ENCODE peak calls at places on chromosomes 16 and 17, in four cellular contexts. One of them, this sample, is unnamed.

GRCh38 chr16:1524366-1524765 is 9.1 kb upstream of the TMEM204 start:
- DNase-seq in A549: no peak
- DNase-seq in pancreas: no peak
- DNase-seq in fibroblast of lung: no peak
- DNase-seq in this sample: no peak

GRCh38 chr17:82839617-82840292 is at the start of gene ZNF750:
- DNase-seq in fibroblast of lung: no peak
- DNase-seq in pancreas: no peak
- DNase-seq in A549: no peak
- DNase-seq in this sample: no peak

GRCh38 chr17:27927781-27928180 is 34.6 kb upstream of the LYRM9 start:
- DNase-seq in fibroblast of lung: no peak
- DNase-seq in pancreas: no peak
- DNase-seq in A549: no peak
- DNase-seq in this sample: no peak

GRCh38 chr17:7383742-7384488 is 3.0 kb downstream of the TNK1 start:
- DNase-seq in pancreas: no peak
- DNase-seq in fibroblast of lung: peak; percentile 46
- DNase-seq in A549: no peak
- DNase-seq in this sample: peak; percentile 43

GRCh38 chr17:179721-180379 is 1.6 kb downstream of the DOC2B start:
- DNase-seq in pancreas: no peak
- DNase-seq in A549: no peak
- DNase-seq in fibroblast of lung: no peak
- DNase-seq in this sample: no peak

GRCh38 chr17:81498953-81499600 is 13.5 kb downstream of the ACTG1 start:
- DNase-seq in fibroblast of lung: no peak
- DNase-seq in pancreas: no peak
- DNase-seq in A549: no peak
- DNase-seq in this sample: no peak

GRCh38 chr16:4852221-4852872 is 5.1 kb downstream of the UBN1 start:
- DNase-seq in fibroblast of lung: peak; percentile 38
- DNase-seq in A549: peak; percentile 27
- DNase-seq in pancreas: no peak
- DNase-seq in this sample: no peak

GRCh38 chr16:85286066-85286712 is 173.9 kb upstream of the CIBAR2 start:
- DNase-seq in pancreas: no peak
- DNase-seq in fibroblast of lung: peak; percentile 86
- DNase-seq in A549: no peak
- DNase-seq in this sample: peak; percentile 86

GRCh38 chr16:46853713-46854443 is 22.9 kb upstream of the C16orf87 start:
- DNase-seq in fibroblast of lung: peak; percentile 48
- DNase-seq in A549: peak; percentile 74
- DNase-seq in pancreas: peak; percentile 72
- DNase-seq in this sample: peak; percentile 88

GRCh38 chr17:59406808-59407381 is 75.4 kb downstream of the YPEL2 start:
- DNase-seq in fibroblast of lung: peak; percentile 76
- DNase-seq in pancreas: peak; percentile 27
- DNase-seq in A549: peak; percentile 56
- DNase-seq in this sample: no peak

GRCh38 chr17:40541873-40542561 is 23.3 kb downstream of the CCR7 start:
- DNase-seq in A549: no peak
- DNase-seq in pancreas: no peak
- DNase-seq in fibroblast of lung: peak; percentile 34
- DNase-seq in this sample: no peak

GRCh38 chr17:42665581-42666001 is 6.5 kb downstream of the TUBG2 start:
- DNase-seq in A549: no peak
- DNase-seq in fibroblast of lung: no peak
- DNase-seq in pancreas: no peak
- DNase-seq in this sample: no peak

GRCh38 chr17:67818110-67819002 is 6.9 kb upstream of the BPTF start:
- DNase-seq in A549: no peak
- DNase-seq in fibroblast of lung: no peak
- DNase-seq in pancreas: no peak
- DNase-seq in this sample: peak; percentile 3

GRCh38 chr17:38729886-38730525 is at the start of gene CISD3:
- DNase-seq in pancreas: peak; percentile 85
- DNase-seq in fibroblast of lung: peak; percentile 74
- DNase-seq in A549: peak; percentile 88
- DNase-seq in this sample: peak; percentile 84

GRCh38 chr16:82344157-82344556 is 174.1 kb upstream of the MPHOSPH6 start:
- DNase-seq in A549: no peak
- DNase-seq in pancreas: no peak
- DNase-seq in fibroblast of lung: no peak
- DNase-seq in this sample: peak; percentile 38

GRCh38 chr16:66271074-66272060 is 95.1 kb upstream of the CDH5 start:
- DNase-seq in A549: no peak
- DNase-seq in fibroblast of lung: peak; percentile 55
- DNase-seq in pancreas: no peak
- DNase-seq in this sample: no peak
- TF ChIP-seq CTCF in A549: no peak
- TF ChIP-seq CTCF in fibroblast of lung: no peak
- TF ChIP-seq CTCF in pancreas: no peak
- TF ChIP-seq CTCF in this sample: no peak

GRCh38 chr16:23755484-23755809 is 621 bp downstream of the CHP2 start:
- DNase-seq in pancreas: no peak
- DNase-seq in fibroblast of lung: no peak
- DNase-seq in A549: no peak
- DNase-seq in this sample: no peak

GRCh38 chr16:23753908-23754593 is 775 bp upstream of the CHP2 start:
- DNase-seq in pancreas: no peak
- DNase-seq in fibroblast of lung: no peak
- DNase-seq in A549: no peak
- DNase-seq in this sample: no peak

GRCh38 chr16:23757937-23758619 is 3.3 kb downstream of the CHP2 start:
- DNase-seq in fibroblast of lung: no peak
- DNase-seq in pancreas: no peak
- DNase-seq in A549: no peak
- DNase-seq in this sample: no peak

GRCh38 chr16:23754594-23755483 is at the start of gene CHP2:
- DNase-seq in A549: no peak
- DNase-seq in fibroblast of lung: no peak
- DNase-seq in pancreas: peak; percentile 2
- DNase-seq in this sample: peak; percentile 26

GRCh38 chr16:23757116-23757515 is 2.3 kb downstream of the CHP2 start:
- DNase-seq in pancreas: no peak
- DNase-seq in fibroblast of lung: no peak
- DNase-seq in A549: no peak
- DNase-seq in this sample: no peak
- H3K4me1 ChIP-seq in pancreas: peaks cover 8% of the 10 kb centered on the region
- H3K4me1 ChIP-seq in fibroblast of lung: no peaks in the 10 kb centered on the region
- H3K4me1 ChIP-seq in A549: peaks cover 3% of the 10 kb centered on the region
- H3K4me1 ChIP-seq in this sample: peaks cover 8% of the 10 kb centered on the region

DNA sequence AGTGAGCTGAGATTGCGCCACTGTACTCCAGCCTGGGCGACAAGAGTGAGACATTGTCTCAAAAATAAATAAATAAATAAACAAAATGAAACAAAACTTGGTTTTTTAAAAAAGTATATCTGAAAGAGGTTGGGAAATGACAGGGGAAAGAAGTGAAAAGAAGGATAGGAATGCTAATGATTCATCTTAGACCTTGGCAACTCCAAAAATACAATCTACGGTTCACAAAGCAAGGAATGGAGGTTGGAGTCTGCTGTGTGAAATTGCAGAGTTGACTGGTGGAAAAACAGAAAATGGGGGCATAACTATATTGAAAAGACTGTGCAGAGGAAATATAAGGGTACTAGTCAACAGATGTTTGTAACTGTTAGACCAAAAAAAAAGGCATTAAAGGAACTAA is 40.0 kb upstream of the CD300E start:
- DNase-seq in pancreas: no peak
- DNase-seq in A549: no peak
- DNase-seq in fibroblast of lung: peak; percentile 5
- DNase-seq in this sample: no peak
- TF ChIP-seq CTCF in pancreas: no peak
- TF ChIP-seq CTCF in A549: no peak
- TF ChIP-seq CTCF in fibroblast of lung: no peak
- TF ChIP-seq CTCF in this sample: no peak

DNA sequence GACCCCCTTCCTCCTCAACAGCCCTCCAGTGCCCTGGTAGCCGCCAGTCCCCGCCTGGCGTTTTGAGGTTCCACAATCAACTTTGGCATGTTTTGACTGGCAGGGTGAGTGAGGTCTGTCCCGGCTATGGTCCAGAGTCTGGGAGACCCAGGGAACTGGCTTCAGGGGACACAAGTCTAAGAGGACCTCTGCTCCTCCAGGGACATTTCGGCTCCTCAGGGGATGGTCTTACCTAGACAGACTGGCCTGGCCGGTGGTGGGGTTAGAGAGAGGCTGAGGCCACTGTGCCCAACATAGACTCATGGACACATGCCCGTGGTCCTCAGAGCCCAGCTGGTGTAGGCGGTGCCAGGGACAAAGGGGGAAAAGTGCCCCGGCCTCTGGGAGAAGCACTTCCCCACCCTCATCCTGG is 2.2 kb downstream of the TMC8 start:
- DNase-seq in A549: no peak
- DNase-seq in pancreas: no peak
- DNase-seq in fibroblast of lung: no peak
- DNase-seq in this sample: no peak
- H3K4me1 ChIP-seq in A549: peaks cover 7% of the 10 kb centered on the region
- H3K4me1 ChIP-seq in pancreas: no peaks in the 10 kb centered on the region
- H3K4me1 ChIP-seq in fibroblast of lung: peaks cover 2% of the 10 kb centered on the region
- H3K4me1 ChIP-seq in this sample: peaks cover 13% of the 10 kb centered on the region

GRCh38 chr17:50527949-50528474 is 4.5 kb upstream of the EPN3 start:
- DNase-seq in fibroblast of lung: no peak
- DNase-seq in pancreas: no peak
- DNase-seq in A549: no peak
- DNase-seq in this sample: no peak
- TF ChIP-seq CTCF in fibroblast of lung: no peak
- TF ChIP-seq CTCF in pancreas: no peak
- TF ChIP-seq CTCF in A549: no peak
- TF ChIP-seq CTCF in this sample: no peak

DNA sequence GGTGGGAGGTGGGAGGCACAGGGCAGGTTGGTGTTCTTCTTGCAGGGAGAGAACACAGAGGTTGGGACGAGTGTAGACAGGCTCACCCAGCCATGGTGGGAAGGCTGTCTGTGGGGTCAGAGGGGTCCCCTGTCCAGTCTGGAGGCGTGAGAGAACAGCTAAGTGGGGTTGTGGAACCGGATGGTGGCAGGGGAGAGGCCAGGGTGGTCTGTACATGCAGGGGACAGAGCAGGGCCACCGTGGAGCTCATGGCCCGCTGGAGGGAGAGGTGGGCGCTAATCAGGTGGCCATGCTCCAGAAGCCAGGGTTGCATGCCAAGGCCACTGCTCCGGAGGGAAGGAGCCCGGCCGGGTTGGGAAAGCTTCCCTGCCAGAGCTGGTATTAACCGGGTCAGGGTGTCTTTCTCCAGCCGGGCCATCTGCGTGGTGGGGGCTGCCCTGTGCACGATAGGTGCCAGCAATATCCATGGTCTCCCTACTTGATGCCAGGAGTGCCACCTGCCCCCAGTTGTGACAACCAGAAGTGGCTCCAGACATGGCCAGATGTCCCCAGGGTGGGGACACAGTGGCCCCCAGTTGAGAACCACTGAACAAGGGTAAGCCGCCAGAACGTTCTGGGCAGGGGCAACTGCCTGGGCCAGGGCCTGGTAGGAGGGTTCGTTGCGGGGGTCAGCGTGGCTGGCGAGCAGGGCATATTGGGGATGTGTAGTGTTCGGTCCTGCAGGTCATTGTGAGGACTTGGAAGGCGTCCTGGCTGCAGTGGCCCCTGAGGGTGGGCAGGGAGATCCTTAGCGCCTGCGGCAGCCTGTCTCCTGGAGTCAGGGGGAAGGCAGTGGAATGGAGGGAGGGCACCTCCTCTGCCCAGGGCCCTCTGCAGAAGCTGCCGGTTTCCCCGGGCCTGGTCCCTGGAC is 5.1 kb downstream of the SNN start:
- DNase-seq in pancreas: no peak
- DNase-seq in fibroblast of lung: no peak
- DNase-seq in A549: no peak
- DNase-seq in this sample: no peak
- H3K4me1 ChIP-seq in pancreas: peaks cover 10% of the 10 kb centered on the region
- H3K4me1 ChIP-seq in fibroblast of lung: peaks cover 22% of the 10 kb centered on the region
- H3K4me1 ChIP-seq in A549: peaks cover 74% of the 10 kb centered on the region
- H3K4me1 ChIP-seq in this sample: peaks cover 40% of the 10 kb centered on the region

GRCh38 chr16:70582280-70582978 is 58.8 kb downstream of the SF3B3 start:
- DNase-seq in fibroblast of lung: no peak
- DNase-seq in A549: no peak
- DNase-seq in pancreas: no peak
- DNase-seq in this sample: no peak
- TF ChIP-seq CTCF in fibroblast of lung: peak; percentile 8
- TF ChIP-seq CTCF in A549: no peak
- TF ChIP-seq CTCF in pancreas: no peak
- TF ChIP-seq CTCF in this sample: no peak

GRCh38 chr16:87388818-87389134 is 3.4 kb upstream of the MAP1LC3B start:
- DNase-seq in fibroblast of lung: no peak
- DNase-seq in pancreas: no peak
- DNase-seq in A549: no peak
- DNase-seq in this sample: no peak
- H3K4me1 ChIP-seq in fibroblast of lung: peaks cover 6% of the 10 kb centered on the region
- H3K4me1 ChIP-seq in pancreas: peaks cover 20% of the 10 kb centered on the region
- H3K4me1 ChIP-seq in A549: peaks cover 46% of the 10 kb centered on the region
- H3K4me1 ChIP-seq in this sample: peaks cover 30% of the 10 kb centered on the region